ENCODE peak calls at places on chromosomes 1 and 21, in ten cellular contexts. C is stimulated activated CD4-positive, alpha-beta T cell treated with anti-CD3 and anti-CD28 coated beads, Interleukin-1b, Interleukin-23, amount 100 ng/mL, for 4 hours; G is fibroblast of lung; N is IMR-90; O is LHCN-M2; P is ELR; E is hepatocyte; Z is HL-60; X is colonic mucosa; M is left ventricle myocardium superior. K is an unnamed sample.

GRCh38 chr1:245888809-245889208 is 618.3 kb downstream of the SMYD3 start:
- DNase-seq in C (peak; percentile 1), G (peak; percentile 66), N (peak; percentile 41), O (peak; percentile 36), P (peak; percentile 75), E (peak; percentile 49), Z (peak; percentile 18), X (no peak), M (no peak), K (no peak)

GRCh38 chr1:58768971-58769808 is 14.7 kb downstream of the JUN start:
- DNase-seq in C (peak; percentile 28), G (peak; percentile 70), N (peak; percentile 63), O (peak; percentile 75), P (peak; percentile 85), E (peak; percentile 79), Z (no peak), X (peak; percentile 85), M (peak; percentile 89), K (no peak)

GRCh38 chr1:247721222-247721621 is 4.8 kb upstream of the OR6F1 start:
- DNase-seq in C (no peak), G (no peak), N (no peak), O (no peak), P (no peak), E (no peak), Z (no peak), X (no peak), M (no peak), K (no peak)

GRCh38 chr21:34513109-34513675 is 1.2 kb upstream of the KCNE1 start:
- DNase-seq in C (no peak), G (peak; percentile 84), N (no peak), O (peak; percentile 71), P (no peak), E (no peak), Z (peak; percentile 84), X (no peak), M (no peak), K (no peak)

GRCh38 chr1:7373936-7374760 is 396.9 kb upstream of the VAMP3 start:
- DNase-seq in C (no peak), G (peak; percentile 27), N (peak; percentile 15), O (no peak), P (no peak), E (no peak), Z (no peak), X (no peak), M (no peak), K (no peak)

GRCh38 chr1:63789856-63790605 is 16.2 kb downstream of the ROR1 start:
- DNase-seq in C (no peak), G (no peak), N (no peak), O (no peak), P (no peak), E (no peak), Z (no peak), X (no peak), M (no peak), K (no peak)

GRCh38 chr1:153548722-153549695 is at the start of gene S100A3:
- DNase-seq in C (no peak), G (peak; percentile 84), N (peak; percentile 91), O (peak; percentile 97), P (peak; percentile 94), E (peak; percentile 73), Z (no peak), X (peak; percentile 17), M (peak; percentile 63), K (no peak)

GRCh38 chr1:24149854-24150227 is 6.9 kb upstream of the IL22RA1 start:
- DNase-seq in C (peak; percentile 18), G (peak; percentile 47), N (peak; percentile 69), O (peak; percentile 55), P (peak; percentile 88), E (peak; percentile 75), Z (peak; percentile 28), X (peak; percentile 82), M (no peak), K (no peak)

GRCh38 chr1:165641276-165641987 is 10.4 kb downstream of the MGST3 start:
- DNase-seq in C (no peak), G (peak; percentile 62), N (peak; percentile 33), O (no peak), P (peak; percentile 13), E (no peak), Z (no peak), X (no peak), M (no peak), K (no peak)

GRCh38 chr1:245679796-245680195 is 525.0 kb downstream of the KIF26B start:
- DNase-seq in C (no peak), G (no peak), N (no peak), O (no peak), P (no peak), E (no peak), Z (no peak), X (no peak), M (no peak), K (peak; percentile 43)

GRCh38 chr1:44581205-44581604 is 93.1 kb downstream of the TMEM53 start:
- DNase-seq in C (no peak), G (no peak), N (no peak), O (no peak), P (no peak), E (no peak), Z (no peak), X (no peak), M (no peak), K (no peak)